ENCODE peak calls at places on chromosomes 2 and 18, in four cellular contexts. One of them, this sample, is unnamed.
A peak's percentile ranks its signal among the peaks of the same experiment; 100 is the strongest.

GRCh38 chr2:224930124-224930523 is 112.1 kb downstream of the DOCK10 start:
- DNase-seq in central memory CD8-positive, alpha-beta T cell: no peak
- DNase-seq in activated T-cell treated with anti-CD3 and anti-CD28 coated beads for 1 hour: no peak
- DNase-seq in psoas muscle: no peak
- DNase-seq in this sample: no peak

GRCh38 chr2:24265212-24265611 is 90.4 kb downstream of the FAM228A start:
- DNase-seq in psoas muscle: no peak
- DNase-seq in activated T-cell treated with anti-CD3 and anti-CD28 coated beads for 1 hour: no peak
- DNase-seq in central memory CD8-positive, alpha-beta T cell: no peak
- DNase-seq in this sample: no peak

GRCh38 chr2:13193075-13193474 is 476.3 kb downstream of the TRIB2 start:
- DNase-seq in psoas muscle: no peak
- DNase-seq in activated T-cell treated with anti-CD3 and anti-CD28 coated beads for 1 hour: no peak
- DNase-seq in central memory CD8-positive, alpha-beta T cell: no peak
- DNase-seq in this sample: no peak

GRCh38 chr2:24050041-24050655 is 607 bp downstream of the FKBP1B start:
- DNase-seq in central memory CD8-positive, alpha-beta T cell: no peak
- DNase-seq in psoas muscle: peak; percentile 55
- DNase-seq in activated T-cell treated with anti-CD3 and anti-CD28 coated beads for 1 hour: no peak
- DNase-seq in this sample: peak; percentile 51

GRCh38 chr2:714005-714741 is 37.0 kb upstream of the TMEM18 start:
- DNase-seq in psoas muscle: no peak
- DNase-seq in activated T-cell treated with anti-CD3 and anti-CD28 coated beads for 1 hour: peak; percentile 13
- DNase-seq in central memory CD8-positive, alpha-beta T cell: no peak
- DNase-seq in this sample: peak; percentile 36

GRCh38 chr2:137220438-137220998 is 455.2 kb downstream of the THSD7B start:
- DNase-seq in psoas muscle: no peak
- DNase-seq in central memory CD8-positive, alpha-beta T cell: no peak
- DNase-seq in activated T-cell treated with anti-CD3 and anti-CD28 coated beads for 1 hour: no peak
- DNase-seq in this sample: no peak

GRCh38 chr2:110657721-110658305 is 20.1 kb downstream of the BUB1 start:
- DNase-seq in psoas muscle: no peak
- DNase-seq in activated T-cell treated with anti-CD3 and anti-CD28 coated beads for 1 hour: no peak
- DNase-seq in central memory CD8-positive, alpha-beta T cell: no peak
- DNase-seq in this sample: no peak

GRCh38 chr2:200136655-200137054 is 169.8 kb upstream of the SPATS2L start:
- DNase-seq in psoas muscle: no peak
- DNase-seq in central memory CD8-positive, alpha-beta T cell: no peak
- DNase-seq in activated T-cell treated with anti-CD3 and anti-CD28 coated beads for 1 hour: no peak
- DNase-seq in this sample: no peak

GRCh38 chr2:143581989-143582719 is 452.9 kb downstream of the ARHGAP15 start:
- DNase-seq in central memory CD8-positive, alpha-beta T cell: no peak
- DNase-seq in psoas muscle: no peak
- DNase-seq in activated T-cell treated with anti-CD3 and anti-CD28 coated beads for 1 hour: no peak
- DNase-seq in this sample: no peak

GRCh38 chr2:74863802-74864248 is 29.9 kb downstream of the HK2 start:
- DNase-seq in psoas muscle: no peak
- DNase-seq in activated T-cell treated with anti-CD3 and anti-CD28 coated beads for 1 hour: no peak
- DNase-seq in central memory CD8-positive, alpha-beta T cell: no peak
- DNase-seq in this sample: no peak

GRCh38 chr2:120661551-120661950 is 74.1 kb upstream of the GLI2 start:
- DNase-seq in central memory CD8-positive, alpha-beta T cell: no peak
- DNase-seq in psoas muscle: peak; percentile 78
- DNase-seq in activated T-cell treated with anti-CD3 and anti-CD28 coated beads for 1 hour: no peak
- DNase-seq in this sample: peak; percentile 81

GRCh38 chr2:212173331-212173730 is 365.3 kb downstream of the ERBB4 start:
- DNase-seq in activated T-cell treated with anti-CD3 and anti-CD28 coated beads for 1 hour: no peak
- DNase-seq in central memory CD8-positive, alpha-beta T cell: no peak
- DNase-seq in psoas muscle: no peak
- DNase-seq in this sample: no peak

GRCh38 chr2:48205137-48205798 is 299.0 kb upstream of the FBXO11 start:
- DNase-seq in psoas muscle: no peak
- DNase-seq in central memory CD8-positive, alpha-beta T cell: no peak
- DNase-seq in activated T-cell treated with anti-CD3 and anti-CD28 coated beads for 1 hour: no peak
- DNase-seq in this sample: no peak

GRCh38 chr18:48228301-48228715 is 180.9 kb downstream of the ZBTB7C start:
- DNase-seq in central memory CD8-positive, alpha-beta T cell: no peak
- DNase-seq in psoas muscle: peak; percentile 82
- DNase-seq in activated T-cell treated with anti-CD3 and anti-CD28 coated beads for 1 hour: no peak
- DNase-seq in this sample: peak; percentile 86

GRCh38 chr2:230916218-230916617 is 8.8 kb downstream of the GPR55 start:
- DNase-seq in activated T-cell treated with anti-CD3 and anti-CD28 coated beads for 1 hour: no peak
- DNase-seq in psoas muscle: no peak
- DNase-seq in central memory CD8-positive, alpha-beta T cell: no peak
- DNase-seq in this sample: no peak

GRCh38 chr18:44170208-44170880 is 510.3 kb upstream of the SETBP1 start:
- DNase-seq in activated T-cell treated with anti-CD3 and anti-CD28 coated beads for 1 hour: no peak
- DNase-seq in psoas muscle: no peak
- DNase-seq in central memory CD8-positive, alpha-beta T cell: no peak
- DNase-seq in this sample: no peak

GRCh38 chr18:59005266-59005665 is 134.4 kb upstream of the SEC11C start:
- DNase-seq in activated T-cell treated with anti-CD3 and anti-CD28 coated beads for 1 hour: no peak
- DNase-seq in central memory CD8-positive, alpha-beta T cell: no peak
- DNase-seq in psoas muscle: peak; percentile 68
- DNase-seq in this sample: peak; percentile 65

GRCh38 chr18:55185391-55185790 is 226.1 kb upstream of the CCDC68 start:
- DNase-seq in activated T-cell treated with anti-CD3 and anti-CD28 coated beads for 1 hour: no peak
- DNase-seq in central memory CD8-positive, alpha-beta T cell: no peak
- DNase-seq in psoas muscle: no peak
- DNase-seq in this sample: no peak

GRCh38 chr2:71798266-71799012 is 345.1 kb downstream of the DYSF start:
- DNase-seq in activated T-cell treated with anti-CD3 and anti-CD28 coated beads for 1 hour: no peak
- DNase-seq in central memory CD8-positive, alpha-beta T cell: no peak
- DNase-seq in psoas muscle: no peak
- DNase-seq in this sample: peak; percentile 43

GRCh38 chr2:26534098-26534864 is 56.4 kb upstream of the OTOF start:
- DNase-seq in psoas muscle: peak; percentile 5
- DNase-seq in activated T-cell treated with anti-CD3 and anti-CD28 coated beads for 1 hour: no peak
- DNase-seq in central memory CD8-positive, alpha-beta T cell: no peak
- DNase-seq in this sample: no peak

GRCh38 chr18:68803371-68803770 is 5.5 kb downstream of the CCDC102B start:
- DNase-seq in central memory CD8-positive, alpha-beta T cell: no peak
- DNase-seq in psoas muscle: peak; percentile 60
- DNase-seq in activated T-cell treated with anti-CD3 and anti-CD28 coated beads for 1 hour: no peak
- DNase-seq in this sample: peak; percentile 39

GRCh38 chr2:44578401-44579135 is 216.8 kb downstream of the CAMKMT start:
- DNase-seq in activated T-cell treated with anti-CD3 and anti-CD28 coated beads for 1 hour: no peak
- DNase-seq in central memory CD8-positive, alpha-beta T cell: no peak
- DNase-seq in psoas muscle: no peak
- DNase-seq in this sample: no peak

GRCh38 chr2:19839438-19839837 is 62.3 kb downstream of the TTC32 start:
- DNase-seq in activated T-cell treated with anti-CD3 and anti-CD28 coated beads for 1 hour: no peak
- DNase-seq in psoas muscle: no peak
- DNase-seq in central memory CD8-positive, alpha-beta T cell: no peak
- DNase-seq in this sample: no peak

GRCh38 chr2:70941701-70942100 is 6.0 kb downstream of the ATP6V1B1 start:
- DNase-seq in central memory CD8-positive, alpha-beta T cell: no peak
- DNase-seq in psoas muscle: peak; percentile 19
- DNase-seq in activated T-cell treated with anti-CD3 and anti-CD28 coated beads for 1 hour: no peak
- DNase-seq in this sample: no peak

GRCh38 chr2:185374878-185375277 is 363.7 kb upstream of the FSIP2 start:
- DNase-seq in activated T-cell treated with anti-CD3 and anti-CD28 coated beads for 1 hour: no peak
- DNase-seq in central memory CD8-positive, alpha-beta T cell: no peak
- DNase-seq in psoas muscle: no peak
- DNase-seq in this sample: no peak

GRCh38 chr18:515838-516237 is 15.3 kb upstream of the COLEC12 start:
- DNase-seq in activated T-cell treated with anti-CD3 and anti-CD28 coated beads for 1 hour: no peak
- DNase-seq in psoas muscle: no peak
- DNase-seq in central memory CD8-positive, alpha-beta T cell: no peak
- DNase-seq in this sample: no peak

GRCh38 chr2:64945973-64946736 is 43.0 kb upstream of the SLC1A4 start:
- DNase-seq in central memory CD8-positive, alpha-beta T cell: peak; percentile 33
- DNase-seq in psoas muscle: no peak
- DNase-seq in activated T-cell treated with anti-CD3 and anti-CD28 coated beads for 1 hour: peak; percentile 29
- DNase-seq in this sample: no peak

GRCh38 chr2:20241973-20242726 is 17.2 kb upstream of the SDC1 start:
- DNase-seq in activated T-cell treated with anti-CD3 and anti-CD28 coated beads for 1 hour: no peak
- DNase-seq in psoas muscle: no peak
- DNase-seq in central memory CD8-positive, alpha-beta T cell: no peak
- DNase-seq in this sample: no peak

GRCh38 chr2:150759531-150759930 is 272.1 kb upstream of the RND3 start:
- DNase-seq in psoas muscle: no peak
- DNase-seq in activated T-cell treated with anti-CD3 and anti-CD28 coated beads for 1 hour: no peak
- DNase-seq in central memory CD8-positive, alpha-beta T cell: no peak
- DNase-seq in this sample: no peak

GRCh38 chr2:13201924-13202323 is 485.2 kb downstream of the TRIB2 start:
- DNase-seq in central memory CD8-positive, alpha-beta T cell: no peak
- DNase-seq in psoas muscle: no peak
- DNase-seq in activated T-cell treated with anti-CD3 and anti-CD28 coated beads for 1 hour: no peak
- DNase-seq in this sample: no peak

GRCh38 chr2:192535956-192536685 is 341.4 kb upstream of the TMEFF2 start:
- DNase-seq in central memory CD8-positive, alpha-beta T cell: no peak
- DNase-seq in activated T-cell treated with anti-CD3 and anti-CD28 coated beads for 1 hour: no peak
- DNase-seq in psoas muscle: no peak
- DNase-seq in this sample: no peak

GRCh38 chr2:221724631-221725203 is 152.6 kb upstream of the EPHA4 start:
- DNase-seq in activated T-cell treated with anti-CD3 and anti-CD28 coated beads for 1 hour: no peak
- DNase-seq in central memory CD8-positive, alpha-beta T cell: no peak
- DNase-seq in psoas muscle: no peak
- DNase-seq in this sample: no peak